ENCODE peak calls at places on chromosome 12, in six cellular contexts. K, J, M, Z, V and X are unnamed samples.

GRCh38 chr12:71356569-71356968 is 83.0 kb upstream of the LGR5 start:
- DNase-seq in M (no peak), Z (no peak), K (no peak), J (no peak), V (no peak), X (no peak)

GRCh38 chr12:58504539-58504938 is 415.8 kb downstream of the LRIG3 start:
- DNase-seq in J (peak), V (no peak), K (no peak), Z (no peak), M (no peak), X (no peak)

GRCh38 chr12:117580718-117581062 is 219.3 kb upstream of the NOS1 start:
- DNase-seq in M (peak), Z (peak), J (peak), K (no peak), V (peak), X (peak)

GRCh38 chr12:131872154-131873046 is 22.0 kb upstream of the ULK1 start:
- DNase-seq in V (no peak), K (no peak), J (peak), Z (no peak), M (no peak), X (no peak)

GRCh38 chr12:57895337-57896138 is 45.8 kb upstream of the ATP23 start:
- DNase-seq in V (no peak), M (no peak), K (no peak), Z (no peak), J (no peak), X (no peak)

GRCh38 chr12:23631991-23632390 is 317.5 kb downstream of the SOX5 start:
- DNase-seq in J (no peak), K (no peak), M (no peak), Z (no peak), V (no peak), X (no peak)

GRCh38 chr12:67042697-67043131 is 226.4 kb upstream of the CAND1 start:
- DNase-seq in M (no peak), K (no peak), V (no peak), J (peak), Z (no peak), X (no peak)

GRCh38 chr12:16347391-16348298 is at the start of gene MGST1:
- DNase-seq in V (peak), K (no peak), M (peak), J (peak), Z (peak), X (peak)

GRCh38 chr12:20367731-20368652 is at the start of gene PDE3A:
- DNase-seq in J (peak), M (peak), K (no peak), V (peak), Z (peak), X (peak)

GRCh38 chr12:30827406-30828055 is 72.8 kb upstream of the CAPRIN2 start:
- DNase-seq in V (no peak), J (no peak), Z (no peak), K (no peak), M (no peak), X (no peak)

GRCh38 chr12:113768850-113769249 is 197.3 kb downstream of the RBM19 start:
- DNase-seq in J (no peak), M (no peak), Z (no peak), K (no peak), V (no peak), X (no peak)

GRCh38 chr12:110338754-110339153 is 57.7 kb downstream of the ATP2A2 start:
- DNase-seq in M (no peak), V (no peak), K (no peak), Z (no peak), J (no peak), X (no peak)

GRCh38 chr12:121776190-121777098 is 17.0 kb downstream of the RHOF start:
- DNase-seq in Z (peak), M (peak), V (peak), K (peak), J (peak), X (peak)

GRCh38 chr12:7205091-7205490 is 15.6 kb downstream of the PEX5 start:
- DNase-seq in M (no peak), V (no peak), K (no peak), J (no peak), Z (no peak), X (no peak)
- TF ChIP-seq CTCF in M (no peak), V (no peak), K (no peak), J (no peak), Z (no peak), X (no peak)

DNA sequence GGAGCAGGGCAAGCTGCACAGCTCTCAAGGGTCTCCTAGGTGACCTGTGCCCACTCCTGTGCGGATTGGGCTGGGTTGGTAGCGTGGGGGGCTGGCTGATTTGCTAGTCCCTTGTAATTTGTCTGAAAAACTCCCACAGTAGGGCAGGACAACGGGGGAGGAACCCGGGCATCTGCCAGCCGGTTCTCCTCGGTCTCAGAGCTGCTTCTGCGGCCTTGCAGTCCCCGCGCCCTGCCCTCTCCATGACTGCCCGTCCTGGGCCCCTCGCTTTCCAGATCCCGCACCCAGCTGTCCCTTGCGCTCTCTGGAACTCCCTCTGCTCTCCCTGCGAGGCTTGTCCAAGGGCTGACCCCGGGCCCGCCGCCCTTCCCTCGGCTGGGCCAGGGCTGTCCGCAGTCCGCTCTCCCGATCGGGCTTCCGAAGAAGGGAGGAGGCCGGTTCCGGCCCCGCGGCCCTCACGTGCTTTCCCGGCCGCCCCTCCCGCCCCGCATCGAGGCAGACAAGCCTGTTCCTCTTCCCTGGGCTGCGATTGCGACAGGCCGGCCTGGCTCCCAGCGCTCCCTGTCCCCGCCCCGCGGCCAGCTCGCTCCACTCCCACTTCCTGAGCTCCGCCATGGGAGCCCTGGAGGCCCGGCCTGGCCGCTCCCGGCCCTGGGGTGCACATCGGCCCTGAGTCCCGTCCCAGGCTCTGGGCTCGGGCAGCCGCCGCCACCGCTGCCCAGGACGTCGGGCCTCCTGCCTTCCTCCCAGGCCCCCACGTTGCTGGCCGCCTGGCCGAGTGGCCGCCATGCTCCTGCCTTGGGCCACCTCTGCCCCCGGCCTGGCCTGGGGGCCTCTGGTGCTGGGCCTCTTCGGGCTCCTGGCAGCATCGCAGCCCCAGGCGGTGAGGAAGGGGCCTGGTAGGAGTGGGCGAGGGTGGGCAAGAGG is at the start of gene LTBR:
- DNase-seq in J (peak), Z (peak), M (peak), K (no peak), V (peak), X (peak)
- TF ChIP-seq CTCF in J (no peak), Z (peak), M (peak), K (no peak), V (no peak), X (no peak)

GRCh38 chr12:90871697-90872096 is 83.3 kb downstream of the CCER1 start:
- DNase-seq in M (no peak), V (no peak), K (no peak), J (peak), Z (no peak), X (no peak)
- TF ChIP-seq CTCF in M (no peak), V (no peak), K (no peak), J (no peak), Z (no peak), X (no peak)

DNA sequence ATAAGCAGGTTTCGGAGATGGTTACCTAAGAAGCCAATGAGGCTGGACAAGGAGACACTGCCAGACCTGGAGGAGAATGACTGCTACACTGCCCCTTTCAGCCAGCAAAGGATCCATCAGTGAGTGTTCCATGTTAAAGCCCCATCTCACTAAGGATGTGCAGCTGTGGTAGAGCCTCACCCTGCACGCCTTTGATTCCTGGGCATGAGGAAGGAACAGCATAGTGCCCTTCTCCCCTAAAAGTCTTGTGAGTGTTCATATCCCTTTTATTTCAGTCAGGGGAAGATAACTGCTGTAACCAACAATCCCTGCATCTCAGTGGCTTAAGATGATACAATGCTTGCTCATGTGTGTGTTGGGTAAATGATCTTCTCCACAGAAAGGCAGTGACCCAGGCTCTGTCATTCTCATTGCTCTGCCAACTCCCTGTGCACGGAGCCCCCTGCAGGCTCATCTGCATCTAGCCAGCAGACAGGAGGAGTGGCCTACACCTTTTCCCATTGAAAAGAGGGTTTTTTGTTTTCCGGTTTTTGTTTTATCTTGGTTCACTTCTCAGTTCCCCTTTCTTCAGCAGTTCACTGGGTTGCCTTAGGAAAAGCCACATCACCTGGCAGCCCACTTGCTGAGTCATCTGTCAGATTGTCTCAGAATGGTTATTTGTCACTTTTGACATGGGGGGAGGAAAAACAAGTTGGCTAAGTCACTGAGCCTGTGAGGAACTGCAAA is 193.1 kb downstream of the ANO4 start:
- DNase-seq in Z (peak), V (no peak), M (peak), K (no peak), J (peak), X (peak)
- TF ChIP-seq CTCF in Z (no peak), V (no peak), M (no peak), K (no peak), J (no peak), X (peak)

GRCh38 chr12:128976120-128976519 is 122.8 kb downstream of the GLT1D1 start:
- DNase-seq in M (peak), Z (no peak), J (peak), V (no peak), K (no peak), X (peak)
- TF ChIP-seq CTCF in M (peak), Z (no peak), J (no peak), V (no peak), K (no peak), X (peak)

DNA sequence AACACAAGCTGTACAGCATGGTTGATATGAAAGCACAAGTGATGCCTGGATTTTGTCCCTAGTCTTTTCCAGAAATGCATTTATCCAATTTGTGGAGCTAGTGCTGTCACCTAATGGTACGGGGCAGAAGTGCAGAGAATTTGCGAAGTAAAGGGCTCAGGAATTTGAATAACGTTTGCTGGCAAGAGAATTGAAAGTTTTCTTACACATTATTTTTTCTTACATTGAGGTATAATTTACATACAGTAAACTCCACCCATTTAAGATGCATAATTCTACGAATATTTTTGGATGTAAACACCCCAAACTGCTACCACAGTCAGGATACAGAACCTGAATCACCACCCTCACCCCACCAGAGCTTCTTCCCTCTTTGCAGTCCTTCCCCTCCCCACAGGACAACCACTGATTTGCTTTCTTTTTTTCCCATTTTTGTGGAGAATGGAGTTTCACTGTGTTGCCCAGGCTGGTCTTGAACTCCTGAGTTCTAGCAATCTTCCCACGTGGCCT is 3.5 kb downstream of the AICDA start:
- DNase-seq in Z (no peak), K (no peak), M (peak), V (no peak), J (peak), X (peak)
- TF ChIP-seq CTCF in Z (peak), K (peak), M (peak), V (peak), J (peak), X (peak)